ENCODE peak calls at places on chromosomes 12 and 14, in nine cellular contexts. One of them, this sample, is unnamed. For H3K36me3, the result is how much of the 10 kb centered on the place peaks cover.

GRCh38 chr12:95412826-95413311 is 61.1 kb upstream of the METAP2 start:
- DNase-seq in tibial nerve: no peak
- DNase-seq in stomach: no peak
- DNase-seq in heart right ventricle: no peak
- DNase-seq in right lobe of liver: no peak
- DNase-seq in cardiac muscle cell: no peak
- DNase-seq in IMR-90: peak
- DNase-seq in thoracic aorta: no peak
- DNase-seq in GM23248: peak
- DNase-seq in this sample: peak

GRCh38 chr14:77148510-77149231 is 7.1 kb upstream of the ZDHHC22 start:
- DNase-seq in tibial nerve: no peak
- DNase-seq in GM23248: no peak
- DNase-seq in thoracic aorta: no peak
- DNase-seq in right lobe of liver: no peak
- DNase-seq in stomach: no peak
- DNase-seq in IMR-90: no peak
- DNase-seq in cardiac muscle cell: no peak
- DNase-seq in heart right ventricle: no peak
- DNase-seq in this sample: no peak

GRCh38 chr12:21296751-21297406 is 37.8 kb downstream of the SLCO1A2 start:
- DNase-seq in GM23248: peak
- DNase-seq in thoracic aorta: no peak
- DNase-seq in IMR-90: peak
- DNase-seq in cardiac muscle cell: peak
- DNase-seq in heart right ventricle: no peak
- DNase-seq in right lobe of liver: no peak
- DNase-seq in stomach: no peak
- DNase-seq in tibial nerve: no peak
- DNase-seq in this sample: no peak

GRCh38 chr12:54591001-54591591 is 2.6 kb upstream of the PPP1R1A start:
- DNase-seq in right lobe of liver: no peak
- DNase-seq in GM23248: peak
- DNase-seq in thoracic aorta: no peak
- DNase-seq in tibial nerve: no peak
- DNase-seq in cardiac muscle cell: peak
- DNase-seq in heart right ventricle: no peak
- DNase-seq in stomach: no peak
- DNase-seq in IMR-90: peak
- DNase-seq in this sample: no peak

GRCh38 chr12:114213055-114213561 is 192.8 kb downstream of the TBX5 start:
- DNase-seq in tibial nerve: no peak
- DNase-seq in thoracic aorta: no peak
- DNase-seq in heart right ventricle: peak
- DNase-seq in IMR-90: no peak
- DNase-seq in stomach: no peak
- DNase-seq in cardiac muscle cell: no peak
- DNase-seq in right lobe of liver: no peak
- DNase-seq in GM23248: peak
- DNase-seq in this sample: no peak

GRCh38 chr12:19462441-19462840 is 23.1 kb downstream of the AEBP2 start:
- DNase-seq in heart right ventricle: no peak
- DNase-seq in IMR-90: no peak
- DNase-seq in GM23248: no peak
- DNase-seq in cardiac muscle cell: no peak
- DNase-seq in thoracic aorta: no peak
- DNase-seq in tibial nerve: no peak
- DNase-seq in right lobe of liver: no peak
- DNase-seq in stomach: no peak
- DNase-seq in this sample: no peak

GRCh38 chr12:65632131-65632855 is 192.0 kb upstream of the HMGA2 start:
- DNase-seq in GM23248: peak
- DNase-seq in IMR-90: peak
- DNase-seq in heart right ventricle: no peak
- DNase-seq in right lobe of liver: no peak
- DNase-seq in thoracic aorta: no peak
- DNase-seq in tibial nerve: no peak
- DNase-seq in cardiac muscle cell: no peak
- DNase-seq in stomach: no peak
- DNase-seq in this sample: no peak

GRCh38 chr12:4015225-4016076 is 142.3 kb upstream of the PARP11 start:
- DNase-seq in IMR-90: no peak
- DNase-seq in GM23248: no peak
- DNase-seq in thoracic aorta: no peak
- DNase-seq in right lobe of liver: peak
- DNase-seq in tibial nerve: no peak
- DNase-seq in cardiac muscle cell: no peak
- DNase-seq in stomach: peak
- DNase-seq in heart right ventricle: no peak
- DNase-seq in this sample: no peak

GRCh38 chr12:85301054-85301453 is 21.0 kb downstream of the ALX1 start:
- DNase-seq in IMR-90: no peak
- DNase-seq in thoracic aorta: no peak
- DNase-seq in cardiac muscle cell: no peak
- DNase-seq in tibial nerve: no peak
- DNase-seq in right lobe of liver: no peak
- DNase-seq in stomach: no peak
- DNase-seq in heart right ventricle: no peak
- DNase-seq in GM23248: no peak
- DNase-seq in this sample: no peak

GRCh38 chr14:67918838-67919237 is 99.3 kb downstream of the RAD51B start:
- DNase-seq in stomach: no peak
- DNase-seq in heart right ventricle: no peak
- DNase-seq in thoracic aorta: no peak
- DNase-seq in right lobe of liver: no peak
- DNase-seq in cardiac muscle cell: no peak
- DNase-seq in GM23248: no peak
- DNase-seq in tibial nerve: no peak
- DNase-seq in IMR-90: no peak
- DNase-seq in this sample: no peak

GRCh38 chr12:123741937-123742572 is 20.0 kb upstream of the DNAH10 start:
- DNase-seq in right lobe of liver: no peak
- DNase-seq in stomach: no peak
- DNase-seq in thoracic aorta: no peak
- DNase-seq in heart right ventricle: no peak
- DNase-seq in tibial nerve: no peak
- DNase-seq in IMR-90: no peak
- DNase-seq in GM23248: no peak
- DNase-seq in cardiac muscle cell: no peak
- DNase-seq in this sample: no peak

GRCh38 chr14:105480807-105481801 is 5.6 kb upstream of the CRIP1 start:
- DNase-seq in IMR-90: peak
- DNase-seq in heart right ventricle: peak
- DNase-seq in thoracic aorta: no peak
- DNase-seq in GM23248: peak
- DNase-seq in stomach: peak
- DNase-seq in tibial nerve: peak
- DNase-seq in cardiac muscle cell: peak
- DNase-seq in right lobe of liver: peak
- DNase-seq in this sample: peak

GRCh38 chr14:105483300-105484068 is 3.2 kb upstream of the CRIP1 start:
- DNase-seq in tibial nerve: no peak
- DNase-seq in thoracic aorta: no peak
- DNase-seq in IMR-90: no peak
- DNase-seq in GM23248: no peak
- DNase-seq in heart right ventricle: peak
- DNase-seq in stomach: no peak
- DNase-seq in cardiac muscle cell: no peak
- DNase-seq in right lobe of liver: no peak
- DNase-seq in this sample: no peak

GRCh38 chr14:105480165-105480564 is 5.5 kb downstream of the CRIP2 start:
- DNase-seq in stomach: no peak
- DNase-seq in heart right ventricle: peak
- DNase-seq in right lobe of liver: no peak
- DNase-seq in tibial nerve: no peak
- DNase-seq in cardiac muscle cell: no peak
- DNase-seq in IMR-90: no peak
- DNase-seq in GM23248: no peak
- DNase-seq in thoracic aorta: no peak
- DNase-seq in this sample: no peak

GRCh38 chr14:105482486-105483110 is 4.1 kb upstream of the CRIP1 start:
- DNase-seq in right lobe of liver: no peak
- DNase-seq in GM23248: no peak
- DNase-seq in stomach: no peak
- DNase-seq in heart right ventricle: no peak
- DNase-seq in cardiac muscle cell: no peak
- DNase-seq in IMR-90: no peak
- DNase-seq in thoracic aorta: no peak
- DNase-seq in tibial nerve: no peak
- DNase-seq in this sample: no peak

DNA sequence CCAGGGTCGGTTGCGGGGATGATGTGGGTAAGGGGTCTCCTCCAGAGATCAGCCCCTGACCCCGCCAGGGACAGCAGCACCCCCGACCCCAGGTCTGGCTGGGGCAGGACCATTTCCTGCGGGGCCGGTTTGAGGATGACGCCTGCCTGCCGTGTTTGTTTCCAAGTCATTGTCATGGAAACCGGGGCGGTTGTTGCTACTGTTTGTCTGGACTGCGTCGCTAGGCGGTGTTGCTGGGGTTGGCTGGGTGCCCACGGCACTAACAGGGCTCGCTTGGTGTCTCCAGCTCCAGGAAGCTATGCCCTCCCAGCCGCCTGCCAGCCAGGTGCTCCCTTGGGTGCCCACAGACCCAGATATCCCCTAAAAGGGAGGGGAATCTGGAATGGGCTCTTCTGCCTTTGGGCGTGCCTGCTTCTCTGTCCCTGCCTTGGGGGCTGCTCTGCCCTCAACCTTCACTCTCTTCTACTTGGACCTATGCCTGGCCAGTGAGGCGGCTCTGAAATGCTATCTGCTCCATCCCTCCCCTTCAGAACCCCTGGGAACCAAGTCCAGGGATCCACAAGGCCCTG is 4.7 kb upstream of the CRIP1 start:
- DNase-seq in IMR-90: peak
- DNase-seq in heart right ventricle: peak
- DNase-seq in tibial nerve: peak
- DNase-seq in GM23248: peak
- DNase-seq in thoracic aorta: peak
- DNase-seq in right lobe of liver: peak
- DNase-seq in cardiac muscle cell: no peak
- DNase-seq in stomach: peak
- DNase-seq in this sample: no peak
- H3K4me3 ChIP-seq in IMR-90: no peak
- H3K4me3 ChIP-seq in heart right ventricle: peak
- H3K4me3 ChIP-seq in tibial nerve: peak
- H3K4me3 ChIP-seq in GM23248: peak
- H3K4me3 ChIP-seq in thoracic aorta: peak
- H3K4me3 ChIP-seq in right lobe of liver: no peak
- H3K4me3 ChIP-seq in cardiac muscle cell: no peak
- H3K4me3 ChIP-seq in stomach: peak
- H3K4me3 ChIP-seq in this sample: peak

GRCh38 chr12:112179936-112180335 is 54.6 kb downstream of the TRAFD1 start:
- DNase-seq in GM23248: no peak
- DNase-seq in heart right ventricle: no peak
- DNase-seq in thoracic aorta: no peak
- DNase-seq in tibial nerve: no peak
- DNase-seq in cardiac muscle cell: no peak
- DNase-seq in right lobe of liver: no peak
- DNase-seq in stomach: no peak
- DNase-seq in IMR-90: no peak
- DNase-seq in this sample: no peak
- H3K27ac ChIP-seq in GM23248: no peak
- H3K27ac ChIP-seq in heart right ventricle: no peak
- H3K27ac ChIP-seq in thoracic aorta: no peak
- H3K27ac ChIP-seq in tibial nerve: no peak
- H3K27ac ChIP-seq in cardiac muscle cell: no peak
- H3K27ac ChIP-seq in right lobe of liver: no peak
- H3K27ac ChIP-seq in stomach: no peak
- H3K27ac ChIP-seq in IMR-90: no peak
- H3K27ac ChIP-seq in this sample: no peak

DNA sequence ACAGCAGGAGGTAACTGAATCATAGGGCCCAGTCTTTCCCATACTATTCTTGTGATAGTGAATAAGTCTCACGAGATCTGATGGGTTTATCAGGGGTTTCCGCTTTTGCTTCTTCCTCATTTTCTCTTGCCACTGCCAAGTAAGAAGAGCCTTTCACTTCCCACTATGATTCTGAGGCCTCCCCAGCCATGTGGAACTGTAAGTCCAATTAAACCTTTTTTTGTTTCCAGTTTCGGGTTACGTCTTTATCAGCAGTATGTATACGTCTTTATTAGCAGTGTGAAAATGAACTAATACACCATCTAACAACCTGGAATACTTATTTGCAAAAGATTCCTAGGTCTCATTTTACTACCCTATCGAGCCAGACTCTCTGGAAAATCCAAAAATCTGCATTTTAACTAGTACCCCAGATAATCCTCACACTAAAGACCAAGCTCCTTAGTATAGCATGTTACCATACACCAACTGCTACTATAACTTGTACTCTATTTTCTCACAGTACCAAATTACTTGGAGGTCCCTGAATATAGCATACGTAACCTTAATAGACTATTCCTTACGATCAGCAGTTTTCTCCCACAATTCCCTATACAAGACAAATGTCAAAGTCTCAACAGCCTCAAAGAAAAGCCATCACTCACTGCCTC is 11.4 kb downstream of the GTF2A1 start:
- DNase-seq in thoracic aorta: no peak
- DNase-seq in stomach: no peak
- DNase-seq in GM23248: no peak
- DNase-seq in IMR-90: no peak
- DNase-seq in right lobe of liver: no peak
- DNase-seq in cardiac muscle cell: no peak
- DNase-seq in tibial nerve: no peak
- DNase-seq in heart right ventricle: no peak
- DNase-seq in this sample: no peak
- H3K36me3 ChIP-seq in thoracic aorta: under half
- H3K36me3 ChIP-seq in stomach: under half
- H3K36me3 ChIP-seq in GM23248: under half
- H3K36me3 ChIP-seq in IMR-90: under half
- H3K36me3 ChIP-seq in right lobe of liver: under half
- H3K36me3 ChIP-seq in cardiac muscle cell: under half
- H3K36me3 ChIP-seq in tibial nerve: under half
- H3K36me3 ChIP-seq in heart right ventricle: under half
- H3K36me3 ChIP-seq in this sample: under half

DNA sequence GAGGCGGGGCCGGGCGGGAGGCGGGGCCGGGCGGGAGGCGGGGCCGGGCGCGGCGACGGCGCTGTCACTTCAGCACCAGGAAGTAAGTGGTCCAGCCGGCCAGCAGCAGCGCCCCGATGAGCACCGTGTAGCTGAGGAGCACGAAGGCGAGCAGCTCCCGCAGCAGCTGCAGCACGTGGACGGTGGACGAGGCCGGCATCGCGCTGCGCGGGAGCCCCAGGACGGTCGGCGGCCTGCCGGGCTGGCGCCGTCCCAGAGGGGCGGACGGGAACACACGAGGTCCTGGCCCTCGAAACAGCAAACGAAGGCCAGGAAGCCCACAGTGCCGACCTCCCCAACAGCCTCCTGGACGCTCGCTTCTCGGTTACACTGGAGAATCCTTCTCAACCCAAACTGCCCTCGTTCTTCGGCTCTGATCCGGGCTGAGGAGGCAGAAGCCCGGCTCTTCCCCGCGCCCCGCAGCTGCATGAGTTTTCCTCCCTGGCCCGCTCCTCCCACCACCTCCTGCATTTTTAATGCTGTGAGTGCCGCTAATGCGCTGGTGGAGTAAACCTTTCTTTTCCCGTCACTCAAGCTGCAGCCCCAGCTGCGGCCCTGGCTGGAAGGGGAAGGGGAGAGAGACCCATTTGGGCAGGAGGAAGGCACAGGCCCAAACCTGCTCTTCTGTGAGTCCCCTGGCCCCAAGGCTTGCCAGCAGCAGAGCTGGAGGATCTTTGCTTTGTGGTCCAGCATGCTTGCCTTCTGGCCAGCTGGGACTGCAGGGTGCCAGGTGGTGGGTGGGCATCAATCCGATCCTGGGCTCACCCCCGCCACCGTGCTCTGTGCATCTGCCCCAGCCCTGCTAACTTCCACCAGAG is 742 bp upstream of the DIABLO start:
- DNase-seq in GM23248: no peak
- DNase-seq in heart right ventricle: no peak
- DNase-seq in stomach: no peak
- DNase-seq in thoracic aorta: no peak
- DNase-seq in cardiac muscle cell: no peak
- DNase-seq in IMR-90: no peak
- DNase-seq in tibial nerve: no peak
- DNase-seq in right lobe of liver: no peak
- DNase-seq in this sample: no peak
- H3K4me3 ChIP-seq in GM23248: peak
- H3K4me3 ChIP-seq in heart right ventricle: peak
- H3K4me3 ChIP-seq in stomach: peak
- H3K4me3 ChIP-seq in thoracic aorta: peak
- H3K4me3 ChIP-seq in cardiac muscle cell: no peak
- H3K4me3 ChIP-seq in IMR-90: peak
- H3K4me3 ChIP-seq in tibial nerve: peak
- H3K4me3 ChIP-seq in right lobe of liver: peak
- H3K4me3 ChIP-seq in this sample: peak